ENCODE peak calls at places on chromosomes 5 and 9, in four cellular contexts. Z is epithelial cell of esophagus, M is fibroblast of pulmonary artery, G is fibroblast of mammary gland. Y is an unnamed sample.

GRCh38 chr9:91751922-91752321 is 198.1 kb downstream of the ROR2 start:
- DNase-seq in Z (peak), M (peak), G (peak), Y (no peak)

GRCh38 chr5:68239485-68239884 is 23.9 kb downstream of the PIK3R1 start:
- DNase-seq in Z (peak), M (peak), G (peak), Y (peak)

GRCh38 chr5:75265731-75266130 is 29.1 kb upstream of the ANKRD31 start:
- DNase-seq in Z (peak), M (peak), G (peak), Y (no peak)

GRCh38 chr9:106920701-106921283 is 57.8 kb downstream of the ZNF462 start:
- DNase-seq in Z (peak), M (peak), G (peak), Y (no peak)

GRCh38 chr5:177234761-177235315 is 68.7 kb downstream of the RAB24 start:
- DNase-seq in Z (no peak), M (no peak), G (no peak), Y (no peak)

GRCh38 chr9:135951889-135952663 is 9.1 kb downstream of the UBAC1 start:
- DNase-seq in Z (peak), M (no peak), G (peak), Y (peak)

GRCh38 chr9:2127486-2127885 is 112.3 kb downstream of the SMARCA2 start:
- DNase-seq in Z (no peak), M (peak), G (peak), Y (peak)

GRCh38 chr5:124742983-124743533 is 3.4 kb downstream of the ZNF608 start:
- DNase-seq in Z (peak), M (peak), G (peak), Y (no peak)

GRCh38 chr5:160387445-160387844 is 12.4 kb downstream of the FAM200C start:
- DNase-seq in Z (no peak), M (no peak), G (no peak), Y (no peak)

GRCh38 chr5:124948062-124948753 is 201.8 kb upstream of the ZNF608 start:
- DNase-seq in Z (no peak), M (no peak), G (no peak), Y (no peak)

GRCh38 chr5:64339776-64340175 is 166.0 kb upstream of the RGS7BP start:
- DNase-seq in Z (peak), M (no peak), G (no peak), Y (no peak)

GRCh38 chr5:52690236-52690685 is 97.5 kb upstream of the ITGA1 start:
- DNase-seq in Z (no peak), M (peak), G (peak), Y (no peak)

GRCh38 chr9:4079906-4080305 is 220.0 kb downstream of the GLIS3 start:
- DNase-seq in Z (no peak), M (no peak), G (no peak), Y (no peak)

GRCh38 chr9:87337335-87338074 is 160.2 kb upstream of the DAPK1 start:
- DNase-seq in Z (no peak), M (peak), G (peak), Y (no peak)

GRCh38 chr9:23543420-23543819 is 282.6 kb downstream of the ELAVL2 start:
- DNase-seq in Z (peak), M (no peak), G (no peak), Y (no peak)

GRCh38 chr5:32510860-32511259 is 66.3 kb upstream of the ZFR start:
- DNase-seq in Z (no peak), M (no peak), G (no peak), Y (no peak)

GRCh38 chr9:33297455-33297854 is 7.1 kb downstream of the NFX1 start:
- DNase-seq in Z (peak), M (no peak), G (no peak), Y (no peak)

GRCh38 chr5:133606835-133607234 is 5.5 kb downstream of the FSTL4 start:
- DNase-seq in Z (no peak), M (no peak), G (no peak), Y (no peak)

GRCh38 chr9:89312154-89312616 is 1.2 kb downstream of the CKS2 start:
- DNase-seq in Z (peak), M (no peak), G (no peak), Y (no peak)

GRCh38 chr9:132609829-132610228 is 27.4 kb downstream of the BARHL1 start:
- DNase-seq in Z (peak), M (peak), G (peak), Y (peak)

GRCh38 chr5:56279979-56280378 is 46.8 kb upstream of the ANKRD55 start:
- DNase-seq in Z (peak), M (peak), G (peak), Y (peak)

GRCh38 chr5:126519637-126520592 is 75.1 kb downstream of the ALDH7A1 start:
- DNase-seq in Z (no peak), M (peak), G (peak), Y (no peak)

GRCh38 chr9:126667190-126668055 is 53.7 kb downstream of the LMX1B start:
- DNase-seq in Z (no peak), M (no peak), G (no peak), Y (no peak)

DNA sequence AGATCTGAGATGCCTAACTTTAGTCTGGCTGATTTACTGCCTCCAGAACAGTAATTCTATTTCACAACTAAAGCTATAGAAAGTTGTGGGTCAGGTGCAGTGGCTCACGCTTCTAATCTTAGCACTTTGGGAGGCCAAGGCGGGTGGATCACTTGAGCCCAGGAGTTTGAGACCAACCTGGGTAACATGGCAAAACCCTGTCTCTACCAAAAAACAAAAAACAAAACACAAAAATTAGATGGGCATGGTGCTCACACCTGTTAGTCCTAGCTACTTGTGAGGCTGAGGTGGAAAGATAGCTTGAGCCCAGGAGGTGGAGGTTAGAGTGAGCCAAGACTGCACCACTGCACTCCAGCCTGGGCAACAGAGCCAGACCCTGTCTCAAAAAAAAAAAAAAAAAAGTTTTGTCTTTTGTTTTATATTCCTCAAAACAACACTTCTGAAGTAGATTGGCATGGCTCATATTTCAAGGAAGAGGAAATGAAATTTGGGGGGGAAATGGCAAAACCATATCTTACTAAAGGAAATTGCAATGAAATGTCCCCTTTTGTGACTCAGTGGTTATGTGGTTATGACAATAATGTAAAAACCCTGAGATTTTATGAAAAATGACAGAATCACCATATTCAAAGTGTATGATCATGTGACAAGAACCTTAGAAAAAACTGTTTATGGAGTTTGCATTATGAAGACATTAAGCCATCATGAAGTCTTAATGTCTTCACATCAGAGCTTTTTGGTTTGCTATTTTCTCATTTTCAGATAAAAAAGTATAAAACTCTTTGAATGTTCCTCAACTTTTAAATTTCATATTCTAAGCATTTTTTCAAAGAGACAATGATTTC is 16.2 kb downstream of the FNBP1 start:
- DNase-seq in Z (no peak), M (no peak), G (no peak), Y (no peak)
- H3K4me3 ChIP-seq in Z (no peak), M (no peak), G (no peak), Y (no peak)

GRCh38 chr9:121449786-121450185 is 49.9 kb downstream of the GGTA1 start:
- DNase-seq in Z (no peak), M (no peak), G (no peak), Y (no peak)

GRCh38 chr9:121450241-121450640 is 49.4 kb downstream of the GGTA1 start:
- DNase-seq in Z (no peak), M (no peak), G (peak), Y (no peak)

GRCh38 chr9:121441163-121441562 is 58.5 kb downstream of the GGTA1 start:
- DNase-seq in Z (no peak), M (no peak), G (no peak), Y (no peak)

GRCh38 chr9:121447341-121447834 is 52.3 kb downstream of the GGTA1 start:
- DNase-seq in Z (no peak), M (peak), G (peak), Y (peak)

GRCh38 chr9:121445986-121446385 is 53.7 kb downstream of the GGTA1 start:
- DNase-seq in Z (no peak), M (no peak), G (no peak), Y (no peak)
- TF ChIP-seq CTCF in Z (peak), M (no peak), G (no peak), Y (no peak)

DNA sequence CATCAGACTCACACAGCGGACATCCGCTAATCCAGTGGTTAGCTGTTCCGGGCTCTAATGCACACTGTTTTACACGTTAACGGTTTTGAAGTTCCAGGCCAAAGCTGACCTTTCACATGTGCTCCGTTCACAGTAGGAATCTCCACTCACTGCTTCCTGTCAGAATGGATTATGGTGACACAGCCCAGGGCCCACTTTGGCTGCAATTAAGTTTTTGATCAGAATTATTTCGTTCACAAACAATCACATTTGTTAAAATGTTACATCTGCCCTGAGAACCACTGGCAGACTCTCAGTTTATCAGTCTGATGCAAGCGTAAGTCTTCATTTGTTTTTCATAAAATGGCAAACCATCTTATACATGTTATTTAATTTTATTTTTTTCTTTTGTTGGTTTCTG is 30.2 kb upstream of the CATSPER3 start:
- DNase-seq in Z (no peak), M (no peak), G (no peak), Y (no peak)
- H3K4me3 ChIP-seq in Z (no peak), M (no peak), G (no peak), Y (no peak)

GRCh38 chr9:34400275-34400674 is 23.6 kb upstream of the MYORG start:
- DNase-seq in Z (no peak), M (no peak), G (no peak), Y (no peak)
- TF ChIP-seq CTCF in Z (no peak), M (no peak), G (no peak), Y (no peak)